ENCODE peak calls at places on chromosomes 1 and 21, in ten cellular contexts. Z, B, W, M, N, O, Q, K, F and I are unnamed samples.

GRCh38 chr1:117967900-117968299 is 38.4 kb downstream of the WDR3 start:
- DNase-seq in W (no peak), K (no peak), N (no peak), Q (no peak), F (no peak), M (no peak), O (peak), B (no peak), Z (no peak), I (peak)

GRCh38 chr21:38990424-38990794 is 184.7 kb downstream of the ETS2 start:
- DNase-seq in O (no peak), Q (no peak), W (no peak), M (no peak), N (no peak), K (no peak), B (no peak), F (no peak), Z (no peak), I (no peak)

GRCh38 chr21:43608225-43608624 is 51.1 kb downstream of the HSF2BP start:
- DNase-seq in Z (no peak), W (no peak), N (no peak), K (no peak), F (no peak), B (no peak), O (peak), Q (no peak), M (no peak), I (peak)

GRCh38 chr1:117930173-117930447 is 571 bp downstream of the WDR3 start:
- DNase-seq in Z (no peak), W (no peak), Q (peak), K (no peak), O (no peak), B (no peak), F (no peak), N (no peak), M (no peak), I (no peak)

GRCh38 chr1:186518395-186518794 is 57.5 kb upstream of the PDC start:
- DNase-seq in F (no peak), O (no peak), K (no peak), N (no peak), Z (no peak), W (no peak), Q (no peak), M (no peak), B (no peak), I (no peak)

GRCh38 chr1:19315378-19316206 is 3.5 kb downstream of the SLC66A1 start:
- DNase-seq in B (no peak), Q (no peak), F (no peak), N (no peak), K (no peak), Z (peak), O (peak), M (no peak), W (no peak), I (no peak)

GRCh38 chr1:93081716-93082115 is 2.6 kb downstream of the MTF2 start:
- DNase-seq in N (no peak), F (no peak), Q (no peak), M (no peak), K (peak), B (no peak), Z (peak), O (peak), W (no peak), I (no peak)

GRCh38 chr1:166673722-166674121 is 165.6 kb upstream of the POGK start:
- DNase-seq in Z (no peak), W (no peak), F (no peak), K (no peak), N (no peak), Q (no peak), M (no peak), B (no peak), O (no peak), I (no peak)

GRCh38 chr1:164092603-164093353 is 466.2 kb upstream of the PBX1 start:
- DNase-seq in M (no peak), W (peak), N (no peak), Q (no peak), K (no peak), B (no peak), Z (no peak), F (no peak), O (peak), I (no peak)

GRCh38 chr21:19022978-19023377 is 619.4 kb upstream of the TMPRSS15 start:
- DNase-seq in K (no peak), F (no peak), Z (no peak), B (no peak), O (no peak), Q (no peak), M (no peak), N (no peak), W (no peak), I (no peak)

GRCh38 chr1:168100315-168101002 is 36.3 kb downstream of the GPR161 start:
- DNase-seq in Q (no peak), W (no peak), Z (no peak), M (no peak), O (peak), N (no peak), K (no peak), B (no peak), F (no peak), I (no peak)

GRCh38 chr1:11051781-11052510 is 4.9 kb upstream of the MASP2 start:
- DNase-seq in F (no peak), N (no peak), M (no peak), Q (no peak), B (no peak), Z (no peak), K (no peak), O (peak), W (no peak), I (no peak)

GRCh38 chr1:1510912-1511532 is 940 bp upstream of the ATAD3A start:
- DNase-seq in N (no peak), Q (no peak), M (no peak), W (peak), O (no peak), F (no peak), Z (no peak), B (no peak), K (no peak), I (no peak)

GRCh38 chr21:33022828-33023573 is 2.7 kb upstream of the OLIG2 start:
- DNase-seq in Q (no peak), M (no peak), B (no peak), Z (no peak), F (no peak), K (no peak), W (no peak), O (no peak), N (no peak), I (no peak)

GRCh38 chr1:5961601-5962000 is 30.6 kb downstream of the NPHP4 start:
- DNase-seq in M (no peak), Z (no peak), B (no peak), F (peak), Q (no peak), N (no peak), W (no peak), K (no peak), O (no peak), I (no peak)

GRCh38 chr1:108512239-108513071 is 47.4 kb upstream of the EEIG2 start:
- DNase-seq in Z (peak), B (peak), M (no peak), K (no peak), N (no peak), O (peak), Q (peak), W (no peak), F (no peak), I (no peak)

GRCh38 chr1:51234721-51235425 is 1.2 kb upstream of the RNF11 start:
- DNase-seq in B (peak), N (peak), K (peak), W (peak), Z (peak), O (no peak), Q (peak), M (peak), F (peak), I (no peak)

GRCh38 chr1:34176830-34177613 is at the start of gene C1orf94:
- DNase-seq in Q (peak), M (no peak), N (no peak), K (no peak), O (no peak), W (no peak), B (no peak), Z (no peak), F (no peak), I (no peak)

GRCh38 chr21:42629856-42630410 is 23.5 kb upstream of the PDE9A start:
- DNase-seq in N (no peak), Q (no peak), O (no peak), F (peak), K (no peak), B (no peak), Z (no peak), M (no peak), W (no peak), I (no peak)

GRCh38 chr1:6349254-6349943 is 44.2 kb downstream of the ACOT7 start:
- DNase-seq in B (no peak), M (no peak), N (no peak), O (no peak), Z (no peak), K (no peak), F (no peak), W (no peak), Q (no peak), I (no peak)

GRCh38 chr1:244730153-244730933 is 77.4 kb downstream of the DESI2 start:
- DNase-seq in O (peak), Q (peak), B (peak), F (peak), K (no peak), W (peak), Z (peak), M (no peak), N (peak), I (peak)

GRCh38 chr21:39030127-39030884 is 152.9 kb downstream of the PSMG1 start:
- DNase-seq in Q (no peak), F (no peak), M (no peak), O (no peak), Z (no peak), N (no peak), K (no peak), W (no peak), B (no peak), I (no peak)

GRCh38 chr1:5746611-5747427 is 245.4 kb downstream of the NPHP4 start:
- DNase-seq in B (no peak), M (no peak), K (no peak), O (no peak), W (no peak), N (no peak), F (peak), Q (no peak), Z (no peak), I (no peak)

GRCh38 chr1:235831148-235831547 is 35.6 kb downstream of the LYST start:
- DNase-seq in K (no peak), O (peak), W (peak), F (no peak), N (no peak), Q (peak), Z (peak), B (no peak), M (no peak), I (peak)

GRCh38 chr1:207815466-207815865 is 63.6 kb downstream of the CD46 start:
- DNase-seq in W (no peak), M (no peak), O (no peak), K (no peak), Q (no peak), B (no peak), F (no peak), N (no peak), Z (no peak), I (no peak)